ENCODE peak calls at places on chromosomes 5 and 9, in four cellular contexts. One of them, this sample, is unnamed.

GRCh38 chr9:35114921-35115341 is 731 bp downstream of the ATOSB start:
- DNase-seq in hepatic stellate cell: peak; percentile 34
- DNase-seq in SK-MEL-5: peak; percentile 65
- DNase-seq in transverse colon: peak; percentile 74
- DNase-seq in this sample: peak; percentile 71

GRCh38 chr5:107542831-107543231 is 127.9 kb downstream of the EFNA5 start:
- DNase-seq in hepatic stellate cell: peak; percentile 7
- DNase-seq in SK-MEL-5: peak; percentile 48
- DNase-seq in transverse colon: peak; percentile 39
- DNase-seq in this sample: peak; percentile 85

GRCh38 chr5:179827684-179828083 is 7.0 kb downstream of the SQSTM1 start:
- DNase-seq in hepatic stellate cell: no peak
- DNase-seq in SK-MEL-5: no peak
- DNase-seq in transverse colon: peak; percentile 79
- DNase-seq in this sample: peak; percentile 70

GRCh38 chr5:75666801-75667200 is 50.4 kb downstream of the POC5 start:
- DNase-seq in hepatic stellate cell: no peak
- DNase-seq in SK-MEL-5: peak; percentile 46
- DNase-seq in transverse colon: no peak
- DNase-seq in this sample: no peak

GRCh38 chr9:134422301-134422700 is 96.0 kb downstream of the RXRA start:
- DNase-seq in hepatic stellate cell: peak; percentile 56
- DNase-seq in SK-MEL-5: no peak
- DNase-seq in transverse colon: peak; percentile 89
- DNase-seq in this sample: peak; percentile 86

GRCh38 chr9:129665008-129665771 is at the start of gene PRRX2:
- DNase-seq in hepatic stellate cell: peak; percentile 78
- DNase-seq in SK-MEL-5: no peak
- DNase-seq in transverse colon: no peak
- DNase-seq in this sample: no peak

GRCh38 chr5:38878391-38879090 is 32.7 kb downstream of the OSMR start:
- DNase-seq in hepatic stellate cell: no peak
- DNase-seq in SK-MEL-5: no peak
- DNase-seq in transverse colon: no peak
- DNase-seq in this sample: peak; percentile 38

GRCh38 chr5:180643191-180643851 is 6.1 kb downstream of the FLT4 start:
- DNase-seq in hepatic stellate cell: no peak
- DNase-seq in SK-MEL-5: no peak
- DNase-seq in transverse colon: no peak
- DNase-seq in this sample: no peak

GRCh38 chr9:81146684-81147337 is 542.5 kb downstream of the TLE1 start:
- DNase-seq in hepatic stellate cell: peak; percentile 47
- DNase-seq in SK-MEL-5: no peak
- DNase-seq in transverse colon: no peak
- DNase-seq in this sample: no peak

GRCh38 chr5:149174847-149175234 is 33.5 kb downstream of the ABLIM3 start:
- DNase-seq in hepatic stellate cell: no peak
- DNase-seq in SK-MEL-5: peak; percentile 5
- DNase-seq in transverse colon: no peak
- DNase-seq in this sample: no peak

GRCh38 chr5:150242495-150242894 is 47.1 kb downstream of the CAMK2A start:
- DNase-seq in hepatic stellate cell: no peak
- DNase-seq in SK-MEL-5: no peak
- DNase-seq in transverse colon: no peak
- DNase-seq in this sample: no peak

GRCh38 chr9:28177142-28177541 is 603.9 kb upstream of the C9orf72 start:
- DNase-seq in hepatic stellate cell: no peak
- DNase-seq in SK-MEL-5: no peak
- DNase-seq in transverse colon: no peak
- DNase-seq in this sample: no peak

GRCh38 chr5:165996484-165996883 is 2295.0 kb upstream of the WWC1 start:
- DNase-seq in hepatic stellate cell: no peak
- DNase-seq in SK-MEL-5: no peak
- DNase-seq in transverse colon: no peak
- DNase-seq in this sample: no peak

GRCh38 chr9:31253800-31254762 is 1130.4 kb upstream of the ACO1 start:
- DNase-seq in hepatic stellate cell: no peak
- DNase-seq in SK-MEL-5: no peak
- DNase-seq in transverse colon: no peak
- DNase-seq in this sample: no peak

GRCh38 chr9:115691097-115691496 is 462.5 kb upstream of the PAPPA start:
- DNase-seq in hepatic stellate cell: peak; percentile 36
- DNase-seq in SK-MEL-5: no peak
- DNase-seq in transverse colon: no peak
- DNase-seq in this sample: no peak

This sample was measured in adrenal gland.